ENCODE peak calls at places on chromosomes 6 and 20, in nine cellular contexts. R is mucosa of descending colon; L is effector memory CD4-positive, alpha-beta T cell; M is fibroblast of lung; D is keratinocyte; V is right cardiac atrium; W is CD4-positive, alpha-beta T cell; J is neural progenitor cell; K is endodermal cell. E is an unnamed sample.

GRCh38 chr6:170129691-170130171 is 161.1 kb downstream of the DLL1 start:
- DNase-seq in K (peak; percentile 36), V (peak; percentile 65), D (peak; percentile 73), J (no peak), R (no peak), W (no peak), L (no peak), M (no peak), E (no peak)

GRCh38 chr6:135116566-135116965 is 61.9 kb upstream of the HBS1L start:
- DNase-seq in L (no peak), V (no peak), J (no peak), D (no peak), K (no peak), R (no peak), M (no peak), W (no peak), E (no peak)

GRCh38 chr6:55175778-55176084 is 1.4 kb downstream of the HCRTR2 start:
- DNase-seq in R (no peak), M (no peak), W (no peak), L (no peak), D (no peak), J (no peak), V (no peak), K (no peak), E (no peak)

GRCh38 chr6:39280247-39280731 is 33.9 kb downstream of the KCNK17 start:
- DNase-seq in V (peak; percentile 58), K (peak; percentile 54), D (no peak), M (no peak), J (no peak), W (no peak), L (no peak), R (peak; percentile 84), E (no peak)

GRCh38 chr20:8330785-8331699 is 199.0 kb downstream of the PLCB1 start:
- DNase-seq in V (no peak), W (no peak), L (no peak), K (no peak), J (no peak), R (no peak), M (peak; percentile 65), D (no peak), E (no peak)

GRCh38 chr20:25073544-25073943 is 8.4 kb downstream of the VSX1 start:
- DNase-seq in W (no peak), L (no peak), J (no peak), V (no peak), K (no peak), M (no peak), R (no peak), D (no peak), E (no peak)

GRCh38 chr20:14647016-14647415 is 309.6 kb upstream of the FLRT3 start:
- DNase-seq in J (no peak), V (no peak), R (no peak), M (no peak), D (no peak), W (no peak), L (no peak), K (no peak), E (no peak)

GRCh38 chr6:36387440-36388303 is at the start of gene ETV7:
- DNase-seq in M (peak; percentile 22), J (peak; percentile 53), V (peak; percentile 28), L (no peak), D (no peak), W (no peak), K (peak; percentile 73), R (peak; percentile 73), E (no peak)

GRCh38 chr20:11143481-11143880 is 469.7 kb upstream of the JAG1 start:
- DNase-seq in V (no peak), K (no peak), W (no peak), D (no peak), J (no peak), R (no peak), M (peak; percentile 30), L (no peak), E (no peak)

GRCh38 chr6:35931120-35931561 is 10.2 kb upstream of the SRPK1 start:
- DNase-seq in K (peak; percentile 88), V (no peak), M (no peak), D (no peak), J (peak; percentile 71), R (no peak), L (no peak), W (no peak), E (no peak)

GRCh38 chr6:129609635-129610034 is 100.3 kb downstream of the ARHGAP18 start:
- DNase-seq in V (no peak), J (no peak), L (no peak), M (no peak), K (no peak), R (no peak), D (no peak), W (no peak), E (no peak)

GRCh38 chr6:131995924-131996323 is 44.8 kb upstream of the CCN2 start:
- DNase-seq in V (no peak), R (no peak), K (no peak), M (peak; percentile 92), J (no peak), W (no peak), D (peak; percentile 23), L (no peak), E (peak; percentile 55)

GRCh38 chr6:110139052-110139451 is 40.4 kb downstream of the WASF1 start:
- DNase-seq in L (no peak), R (no peak), W (no peak), J (no peak), M (no peak), K (no peak), D (no peak), V (no peak), E (no peak)
- H3K9me3 ChIP-seq in L (no peaks in the 10 kb centered on the region), R (no peaks in the 10 kb centered on the region), W (no peaks in the 10 kb centered on the region), J (no peaks in the 10 kb centered on the region), M (no peaks in the 10 kb centered on the region), K (peaks cover 50% of the 10 kb centered on the region), D (no peaks in the 10 kb centered on the region), V (no peaks in the 10 kb centered on the region), E (peaks cover 14% of the 10 kb centered on the region)

GRCh38 chr20:37457928-37458327 is 63.1 kb upstream of the NNAT start:
- DNase-seq in V (no peak), J (no peak), W (no peak), M (no peak), K (no peak), L (no peak), D (no peak), R (no peak), E (no peak)

GRCh38 chr20:37455659-37456058 is 65.4 kb upstream of the NNAT start:
- DNase-seq in W (no peak), K (peak; percentile 5), L (no peak), D (no peak), J (no peak), V (no peak), M (no peak), R (no peak), E (no peak)

GRCh38 chr20:37456948-37457347 is 64.1 kb upstream of the NNAT start:
- DNase-seq in K (no peak), J (no peak), R (no peak), D (no peak), M (no peak), W (no peak), L (no peak), V (no peak), E (no peak)

GRCh38 chr20:37461376-37461775 is 59.7 kb upstream of the NNAT start:
- DNase-seq in L (no peak), V (no peak), D (no peak), K (no peak), J (no peak), M (no peak), W (no peak), R (no peak), E (no peak)

DNA sequence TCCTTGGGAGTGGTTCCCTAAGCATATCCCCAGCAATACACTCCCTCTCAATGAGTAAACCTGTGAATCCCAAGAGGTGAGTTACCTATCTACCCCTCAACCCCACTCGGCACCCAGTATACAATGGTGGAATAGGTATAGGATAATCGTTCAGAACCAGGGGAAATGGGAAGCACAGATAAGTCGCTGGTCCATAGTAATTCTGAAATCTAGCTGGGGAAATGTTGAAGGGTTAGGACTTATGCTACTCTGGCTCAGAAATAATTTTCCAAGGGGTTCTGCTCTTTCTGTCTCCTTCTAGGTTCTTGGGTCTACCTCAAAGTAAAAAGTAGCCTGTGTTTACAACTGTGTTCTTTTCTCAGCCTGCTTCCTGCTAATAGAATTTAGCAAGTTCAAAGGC is 62.3 kb upstream of the NNAT start:
- DNase-seq in M (no peak), J (no peak), K (no peak), D (no peak), R (no peak), L (no peak), W (no peak), V (no peak), E (no peak)
- H3K9me3 ChIP-seq in M (no peaks in the 10 kb centered on the region), J (no peaks in the 10 kb centered on the region), K (peaks cover 16% of the 10 kb centered on the region), D (no peaks in the 10 kb centered on the region), R (peaks cover 18% of the 10 kb centered on the region), L (no peaks in the 10 kb centered on the region), W (peaks cover 23% of the 10 kb centered on the region), V (peaks cover 6% of the 10 kb centered on the region), E (peaks cover 6% of the 10 kb centered on the region)

GRCh38 chr20:57076951-57077350 is 189.5 kb downstream of the BMP7 start:
- DNase-seq in R (no peak), D (no peak), W (no peak), K (no peak), M (peak; percentile 64), J (no peak), V (no peak), L (no peak), E (no peak)

GRCh38 chr20:57076202-57076651 is 190.2 kb downstream of the BMP7 start:
- DNase-seq in L (no peak), K (no peak), V (no peak), M (peak; percentile 86), J (no peak), R (no peak), D (no peak), W (no peak), E (no peak)

GRCh38 chr20:57073402-57073801 is 193.0 kb downstream of the BMP7 start:
- DNase-seq in M (no peak), V (no peak), J (no peak), D (no peak), L (no peak), R (no peak), W (no peak), K (no peak), E (no peak)

GRCh38 chr20:57074386-57074785 is 192.1 kb downstream of the BMP7 start:
- DNase-seq in W (no peak), L (no peak), V (no peak), M (no peak), R (no peak), D (no peak), J (no peak), K (no peak), E (no peak)

DNA sequence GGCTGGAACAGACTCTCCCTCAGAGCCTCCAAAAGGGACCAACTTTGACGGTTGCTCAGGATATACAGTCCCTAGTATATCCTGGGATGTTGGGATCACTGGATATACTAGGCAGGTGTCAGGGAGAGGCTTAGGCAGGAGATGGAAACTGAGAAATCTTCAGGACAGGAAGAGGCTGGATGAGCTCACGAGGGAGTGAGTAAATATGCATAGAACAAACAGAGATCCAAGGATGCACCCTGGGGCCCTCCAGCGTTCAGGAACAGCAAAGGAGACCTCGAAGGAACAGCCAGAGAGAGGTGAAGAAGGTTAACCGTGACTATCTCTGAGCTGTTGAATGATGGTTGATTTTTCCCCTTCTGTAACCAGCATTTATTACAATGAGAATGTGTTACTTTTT is 191.3 kb downstream of the BMP7 start:
- DNase-seq in D (no peak), M (no peak), J (no peak), K (no peak), L (no peak), W (no peak), V (no peak), R (no peak), E (no peak)
- H3K9me3 ChIP-seq in D (peaks cover 2% of the 10 kb centered on the region), M (no peaks in the 10 kb centered on the region), J (no peaks in the 10 kb centered on the region), K (peaks cover 21% of the 10 kb centered on the region), L (no peaks in the 10 kb centered on the region), W (peaks cover 24% of the 10 kb centered on the region), V (peaks cover 2% of the 10 kb centered on the region), R (peaks cover 20% of the 10 kb centered on the region), E (peaks cover 19% of the 10 kb centered on the region)

GRCh38 chr20:46501961-46502360 is 11.4 kb downstream of the ZNF334 start:
- DNase-seq in V (no peak), J (no peak), K (no peak), M (no peak), W (no peak), R (no peak), D (no peak), L (no peak), E (no peak)
- H3K9me3 ChIP-seq in V (peaks cover 7% of the 10 kb centered on the region), J (peaks cover 72% of the 10 kb centered on the region), K (peaks cover 84% of the 10 kb centered on the region), M (no peaks in the 10 kb centered on the region), W (peaks cover 41% of the 10 kb centered on the region), R (peaks cover 43% of the 10 kb centered on the region), D (peaks cover 8% of the 10 kb centered on the region), L (peaks cover 17% of the 10 kb centered on the region), E (peaks cover 13% of the 10 kb centered on the region)